ENCODE peak calls at places on chromosomes 4 and X, in four cellular contexts. One of them, this sample, is unnamed.

GRCh38 chrX:30990361-30990760 is 81.5 kb downstream of the FTHL17 start:
- DNase-seq in cardiac septum: no peak
- DNase-seq in AG04450: no peak
- DNase-seq in heart right ventricle: no peak
- DNase-seq in this sample: no peak

GRCh38 chr4:81454498-81454897 is 17.2 kb downstream of the RASGEF1B start:
- DNase-seq in AG04450: no peak
- DNase-seq in heart right ventricle: no peak
- DNase-seq in cardiac septum: no peak
- DNase-seq in this sample: no peak

GRCh38 chrX:124863303-124863702 is 456.4 kb upstream of the TEX13C start:
- DNase-seq in AG04450: no peak
- DNase-seq in heart right ventricle: no peak
- DNase-seq in cardiac septum: no peak
- DNase-seq in this sample: no peak

GRCh38 chrX:72676465-72676864 is 37.6 kb downstream of the PHKA1 start:
- DNase-seq in heart right ventricle: no peak
- DNase-seq in cardiac septum: no peak
- DNase-seq in AG04450: no peak
- DNase-seq in this sample: no peak

GRCh38 chr4:149645790-149646189 is 169.9 kb downstream of the IQCM start:
- DNase-seq in heart right ventricle: no peak
- DNase-seq in AG04450: no peak
- DNase-seq in cardiac septum: no peak
- DNase-seq in this sample: no peak

GRCh38 chr4:84841435-84841834 is 125.1 kb downstream of the WDFY3 start:
- DNase-seq in AG04450: no peak
- DNase-seq in heart right ventricle: no peak
- DNase-seq in cardiac septum: no peak
- DNase-seq in this sample: no peak

GRCh38 chr4:8015512-8015911 is 75.9 kb upstream of the AFAP1 start:
- DNase-seq in cardiac septum: no peak
- DNase-seq in AG04450: no peak
- DNase-seq in heart right ventricle: no peak
- DNase-seq in this sample: no peak

GRCh38 chr4:42519803-42520417 is 122.6 kb downstream of the SHISA3 start:
- DNase-seq in cardiac septum: no peak
- DNase-seq in AG04450: peak
- DNase-seq in heart right ventricle: peak
- DNase-seq in this sample: peak

GRCh38 chr4:184824776-184825393 is 883 bp downstream of the ACSL1 start:
- DNase-seq in heart right ventricle: no peak
- DNase-seq in cardiac septum: peak
- DNase-seq in AG04450: no peak
- DNase-seq in this sample: peak

GRCh38 chr4:38781854-38782261 is 932 bp downstream of the TLR10 start:
- DNase-seq in heart right ventricle: no peak
- DNase-seq in cardiac septum: no peak
- DNase-seq in AG04450: no peak
- DNase-seq in this sample: no peak

GRCh38 chrX:50475208-50475607 is 4.6 kb upstream of the DGKK start:
- DNase-seq in AG04450: no peak
- DNase-seq in heart right ventricle: no peak
- DNase-seq in cardiac septum: no peak
- DNase-seq in this sample: no peak

GRCh38 chr4:37685726-37686372 is 327 bp downstream of the RELL1 start:
- DNase-seq in AG04450: no peak
- DNase-seq in heart right ventricle: no peak
- DNase-seq in cardiac septum: no peak
- DNase-seq in this sample: no peak

GRCh38 chr4:143207555-143207954 is 22.8 kb downstream of the USP38 start:
- DNase-seq in heart right ventricle: no peak
- DNase-seq in cardiac septum: no peak
- DNase-seq in AG04450: no peak
- DNase-seq in this sample: no peak

GRCh38 chr4:25030283-25031076 is at the start of gene LGI2:
- DNase-seq in AG04450: no peak
- DNase-seq in heart right ventricle: peak
- DNase-seq in cardiac septum: no peak
- DNase-seq in this sample: peak